ENCODE peak calls at places on chromosomes 3 and 15, in four cellular contexts. M, E, H and C are unnamed samples.

GRCh38 chr3:154862265-154862664 is 217.9 kb upstream of the MME start:
- DNase-seq in E (no peak), H (no peak), M (no peak), C (no peak)

GRCh38 chr3:194326192-194327029 is 24.7 kb downstream of the CPN2 start:
- DNase-seq in E (no peak), H (peak; percentile 33), M (no peak), C (no peak)

GRCh38 chr15:22895465-22896190 is 57.2 kb downstream of the NIPA2 start:
- DNase-seq in H (peak; percentile 62), E (no peak), M (no peak), C (peak; percentile 80)

GRCh38 chr15:74614744-74615312 is 808 bp upstream of the CLK3 start:
- DNase-seq in H (peak; percentile 92), E (no peak), M (no peak), C (no peak)

GRCh38 chr15:48638966-48639365 is 6.5 kb downstream of the FBN1 start:
- DNase-seq in E (no peak), M (no peak), H (no peak), C (no peak)

GRCh38 chr15:69398541-69398940 is 15.6 kb upstream of the KIF23 start:
- DNase-seq in M (no peak), E (no peak), H (no peak), C (no peak)

GRCh38 chr3:28286595-28286994 is 45.2 kb downstream of the CMC1 start:
- DNase-seq in E (peak; percentile 34), M (no peak), H (peak; percentile 22), C (peak; percentile 51)

GRCh38 chr3:126274735-126275734 is 82.2 kb downstream of the KLF15 start:
- DNase-seq in M (no peak), H (no peak), E (no peak), C (no peak)

GRCh38 chr3:70244422-70244821 is 68.0 kb downstream of the MDFIC2 start:
- DNase-seq in E (no peak), M (no peak), H (no peak), C (no peak)

GRCh38 chr15:100060276-100060926 is 281.4 kb downstream of the ADAMTS17 start:
- DNase-seq in E (no peak), M (no peak), H (no peak), C (no peak)

GRCh38 chr15:69664572-69665326 is 212.1 kb downstream of the RPLP1 start:
- DNase-seq in H (no peak), E (no peak), M (no peak), C (peak; percentile 1)

GRCh38 chr15:95265419-95265997 is 1034.1 kb downstream of the MCTP2 start:
- DNase-seq in H (no peak), E (no peak), M (no peak), C (no peak)

GRCh38 chr3:171383206-171384018 is 76.8 kb downstream of the TNIK start:
- DNase-seq in M (no peak), H (no peak), E (no peak), C (no peak)

GRCh38 chr3:60599586-60599985 is 651.7 kb downstream of the FHIT start:
- DNase-seq in E (no peak), H (no peak), M (no peak), C (no peak)

GRCh38 chr3:193814166-193814565 is 221.2 kb downstream of the OPA1 start:
- DNase-seq in H (no peak), E (no peak), M (no peak), C (no peak)

GRCh38 chr3:115186351-115187148 is 39.5 kb upstream of the ZBTB20 start:
- DNase-seq in H (no peak), M (no peak), E (no peak), C (no peak)

GRCh38 chr15:82021992-82022391 is 23.8 kb downstream of the MEX3B start:
- DNase-seq in E (no peak), H (peak; percentile 42), M (no peak), C (no peak)

GRCh38 chr3:140403559-140403958 is 274.3 kb upstream of the TRIM42 start:
- DNase-seq in H (no peak), E (no peak), M (no peak), C (no peak)

GRCh38 chr3:52530918-52531635 is 2.6 kb downstream of the NT5DC2 start:
- DNase-seq in H (no peak), E (no peak), M (no peak), C (no peak)

GRCh38 chr15:68618339-68619302 is 39.8 kb downstream of the CORO2B start:
- DNase-seq in E (no peak), H (no peak), M (no peak), C (no peak)

GRCh38 chr3:112738366-112738765 is 97.4 kb upstream of the CCDC80 start:
- DNase-seq in M (no peak), E (no peak), H (no peak), C (no peak)

GRCh38 chr3:17407576-17407975 is 334.9 kb downstream of the TBC1D5 start:
- DNase-seq in M (no peak), H (no peak), E (no peak), C (no peak)

GRCh38 chr15:80118956-80119355 is 33.8 kb upstream of the FAH start:
- DNase-seq in E (no peak), H (no peak), M (no peak), C (no peak)

GRCh38 chr3:58490860-58491501 is 915 bp upstream of the KCTD6 start:
- DNase-seq in E (no peak), M (no peak), H (no peak), C (no peak)

GRCh38 chr3:171809513-171810277 is 588 bp downstream of the PLD1 start:
- DNase-seq in E (peak; percentile 70), M (peak; percentile 31), H (peak; percentile 70), C (peak; percentile 67)

GRCh38 chr3:127829537-127829936 is 7.2 kb upstream of the MGLL start:
- DNase-seq in H (no peak), E (no peak), M (no peak), C (no peak)

GRCh38 chr15:42335074-42335473 is 24.2 kb upstream of the CAPN3 start:
- DNase-seq in H (no peak), M (no peak), E (no peak), C (no peak)

GRCh38 chr3:172461530-172462138 is 13.4 kb upstream of the GHSR start:
- DNase-seq in E (peak; percentile 34), M (no peak), H (peak; percentile 50), C (peak; percentile 33)

GRCh38 chr3:128849776-128850542 is 29.5 kb upstream of the ACAD9 start:
- DNase-seq in H (peak; percentile 29), M (no peak), E (no peak), C (peak; percentile 9)
- TF ChIP-seq CTCF in H (peak; percentile 47), M (no peak), E (peak; percentile 41), C (no peak)

GRCh38 chr15:28935316-28935715 is 49.5 kb downstream of the APBA2 start:
- DNase-seq in M (no peak), H (peak; percentile 66), E (peak; percentile 58), C (peak; percentile 46)
- TF ChIP-seq RNF2 in M (no peak), H (no peak), E (no peak), C (no peak)

GRCh38 chr3:119234610-119235009 is 6.1 kb downstream of the B4GALT4 start:
- DNase-seq in H (no peak), M (no peak), E (no peak), C (no peak)
- TF ChIP-seq MAFK in H (no peak), M (no peak), E (no peak), C (no peak)

GRCh38 chr3:184284696-184285095 is 8.9 kb downstream of the ECE2 start:
- DNase-seq in E (peak; percentile 58), H (peak; percentile 79), M (no peak), C (peak; percentile 71)
- TF ChIP-seq CTCF in E (peak; percentile 66), H (peak; percentile 73), M (peak; percentile 91), C (peak; percentile 26)

DNA sequence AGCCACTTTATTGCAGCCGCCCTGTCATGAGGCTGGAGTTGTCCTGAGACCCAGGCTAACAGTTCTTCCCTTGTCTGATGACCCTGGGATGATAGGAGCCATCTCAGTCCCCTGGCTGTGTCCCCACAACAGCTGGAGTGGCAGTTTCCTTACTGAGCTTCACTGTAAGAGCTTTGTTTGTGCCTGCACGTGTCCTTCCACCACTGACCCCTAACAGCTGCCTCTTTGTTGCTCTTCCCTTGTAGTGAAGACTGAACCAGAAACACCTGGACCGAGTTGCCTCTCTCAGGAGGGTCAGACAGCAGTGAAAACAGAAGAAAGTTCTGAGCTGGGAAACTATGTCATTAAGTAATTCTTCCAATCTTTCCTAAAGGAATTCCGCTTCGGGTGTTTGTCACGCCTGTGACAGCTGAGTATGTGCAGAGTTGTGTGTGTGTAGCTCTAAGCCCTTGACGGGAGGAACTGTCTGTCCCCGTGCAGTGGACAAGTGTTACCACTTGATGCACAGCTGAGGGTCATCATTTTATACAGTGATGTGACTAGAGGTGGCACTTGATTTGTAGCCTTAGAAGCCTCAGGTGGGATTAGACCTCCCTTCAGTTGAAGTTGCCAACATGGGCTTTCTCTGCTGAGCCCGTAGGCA is 25.0 kb downstream of the MAP6D1 start:
- DNase-seq in M (no peak), E (no peak), H (no peak), C (no peak)
- TF ChIP-seq RNF2 in M (no peak), E (no peak), H (no peak), C (no peak)

GRCh38 chr3:98645039-98645438 is 51.6 kb upstream of the CPOX start:
- DNase-seq in M (no peak), H (no peak), E (no peak), C (no peak)
- TF ChIP-seq MAFK in M (no peak), H (no peak), E (no peak), C (no peak)

GRCh38 chr3:73419993-73420392 is 204.7 kb downstream of the PDZRN3 start:
- DNase-seq in E (no peak), M (no peak), H (no peak), C (no peak)

GRCh38 chr3:73418636-73419035 is 206.1 kb downstream of the PDZRN3 start:
- DNase-seq in M (no peak), E (no peak), H (no peak), C (no peak)

GRCh38 chr3:73422556-73422955 is 202.2 kb downstream of the PDZRN3 start:
- DNase-seq in M (no peak), H (no peak), E (no peak), C (no peak)

GRCh38 chr3:73423133-73423532 is 201.6 kb downstream of the PDZRN3 start:
- DNase-seq in E (no peak), M (no peak), H (no peak), C (no peak)

DNA sequence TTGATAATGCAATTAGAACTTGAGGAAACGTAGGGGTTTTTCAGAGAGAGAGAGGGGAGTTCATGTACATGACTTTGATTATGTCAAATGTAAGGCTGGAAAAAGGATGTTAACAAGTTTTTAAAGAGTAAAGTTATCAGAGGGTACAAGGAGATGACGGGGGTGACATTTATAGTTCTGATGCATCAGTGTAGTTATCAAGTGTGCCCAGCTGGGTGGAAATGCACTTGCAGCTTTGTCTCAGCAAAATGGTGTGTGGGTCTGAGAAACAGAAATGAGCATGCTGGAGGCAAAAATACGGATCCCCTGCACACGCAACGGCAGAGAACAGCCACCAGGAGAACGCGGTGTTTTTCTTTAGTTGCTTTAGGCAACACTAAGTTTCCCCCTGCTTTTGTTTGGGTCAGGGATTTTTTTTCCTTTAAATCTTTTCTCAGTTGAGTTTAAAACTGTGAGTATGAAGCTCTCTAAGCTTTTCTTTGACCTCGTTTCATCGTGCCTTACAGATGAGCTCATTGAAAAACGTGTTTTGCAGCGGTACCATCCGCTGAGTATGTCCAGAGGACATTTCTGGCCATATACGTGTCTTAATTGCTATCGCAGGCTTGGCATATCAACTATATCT is 205.4 kb downstream of the PDZRN3 start:
- DNase-seq in E (no peak), M (no peak), H (no peak), C (no peak)
- TF ChIP-seq CTCF in E (no peak), M (peak; percentile 29), H (no peak), C (no peak)